ENCODE peak calls at places on chromosomes 13 and 19, in eight cellular contexts. T is stimulated activated CD4-positive, alpha-beta T cell treated with anti-CD3 and anti-CD28 coated beads, Interleukin-15, amount 100 ng/mL, for 1 hour; P is CD4-positive, alpha-beta memory T cell; K is caudate nucleus; S is stimulated activated CD8-positive, alpha-beta memory T cell treated with anti-CD3 and anti-CD28 coated beads, Interleukin-12 subunit alpha, Interleukin-12 subunit beta, amount 100 ng/mL, for 1 hour; H is fibroblast of lung; O is progenitor cell of endocrine pancreas; B is GM04504. V is an unnamed sample.

GRCh38 chr19:3803114-3803888 is 17.1 kb upstream of the MATK start:
- DNase-seq in T (no peak), P (no peak), K (no peak), S (no peak), H (no peak), O (no peak), B (no peak), V (no peak)

GRCh38 chr19:18093439-18094161 is 4.0 kb upstream of the MAST3 start:
- DNase-seq in T (no peak), P (no peak), K (no peak), S (no peak), H (peak), O (no peak), B (no peak), V (peak)

GRCh38 chr13:112859817-112860190 is 109.2 kb upstream of the MCF2L start:
- DNase-seq in T (no peak), P (no peak), K (peak), S (no peak), H (peak), O (no peak), B (no peak), V (no peak)

GRCh38 chr19:5580116-5580515 is 12.4 kb upstream of the TINCR start:
- DNase-seq in T (no peak), P (no peak), K (no peak), S (no peak), H (no peak), O (no peak), B (no peak), V (no peak)

GRCh38 chr13:25971499-25972145 is 80.2 kb downstream of the SHISA2 start:
- DNase-seq in T (no peak), P (peak), K (no peak), S (no peak), H (no peak), O (no peak), B (no peak), V (no peak)

GRCh38 chr13:52455677-52456041 is 381 bp downstream of the CKAP2 start:
- DNase-seq in T (peak), P (peak), K (peak), S (peak), H (peak), O (peak), B (peak), V (no peak)

GRCh38 chr19:40214936-40215335 is 3.2 kb downstream of the TTC9B start:
- DNase-seq in T (no peak), P (no peak), K (no peak), S (no peak), H (no peak), O (no peak), B (no peak), V (no peak)

GRCh38 chr13:23806874-23807522 is 82.2 kb downstream of the MIPEP start:
- DNase-seq in T (no peak), P (no peak), K (no peak), S (no peak), H (peak), O (no peak), B (no peak), V (no peak)

GRCh38 chr13:24161010-24161775 is 673 bp downstream of the SPATA13 start:
- DNase-seq in T (no peak), P (peak), K (no peak), S (peak), H (peak), O (no peak), B (no peak), V (peak)